ENCODE peak calls at places on chromosomes 12 and 14, in nine cellular contexts. A, V, G, Z, J, H, R, K and O are unnamed samples.

GRCh38 chr12:6697584-6698351 is 2.8 kb downstream of the PIANP start:
- DNase-seq in A (peak; percentile 74), V (peak; percentile 71), G (no peak), Z (peak; percentile 45), J (peak; percentile 42), H (peak; percentile 34), R (peak; percentile 57), K (no peak), O (peak; percentile 82)

GRCh38 chr14:74763803-74764531 is 851 bp downstream of the YLPM1 start:
- DNase-seq in A (no peak), V (peak; percentile 22), G (no peak), Z (no peak), J (no peak), H (peak; percentile 18), R (peak; percentile 38), K (no peak), O (peak; percentile 58)

GRCh38 chr12:89756638-89757321 is 48.1 kb upstream of the ATP2B1 start:
- DNase-seq in A (no peak), V (peak; percentile 100), G (no peak), Z (peak; percentile 97), J (no peak), H (no peak), R (peak; percentile 91), K (no peak), O (peak; percentile 99)

GRCh38 chr14:46661728-46662127 is 10.1 kb upstream of the RPL10L start:
- DNase-seq in A (no peak), V (no peak), G (no peak), Z (no peak), J (no peak), H (no peak), R (no peak), K (no peak), O (peak; percentile 7)

GRCh38 chr12:131087302-131087818 is 133.7 kb downstream of the ADGRD1 start:
- DNase-seq in A (no peak), V (no peak), G (no peak), Z (no peak), J (peak; percentile 19), H (no peak), R (no peak), K (peak; percentile 33), O (no peak)

GRCh38 chr12:70787612-70788011 is 132.9 kb downstream of the PTPRR start:
- DNase-seq in A (peak; percentile 48), V (no peak), G (no peak), Z (no peak), J (no peak), H (no peak), R (no peak), K (no peak), O (no peak)

GRCh38 chr12:93032748-93033147 is 103.7 kb upstream of the EEA1 start:
- DNase-seq in A (no peak), V (no peak), G (no peak), Z (no peak), J (no peak), H (no peak), R (no peak), K (no peak), O (peak; percentile 28)

GRCh38 chr12:67802723-67803122 is 154.2 kb downstream of the DYRK2 start:
- DNase-seq in A (no peak), V (no peak), G (no peak), Z (no peak), J (no peak), H (no peak), R (no peak), K (no peak), O (no peak)

GRCh38 chr14:105532735-105533141 is 6.4 kb downstream of the TMEM121 start:
- DNase-seq in A (no peak), V (peak; percentile 22), G (no peak), Z (no peak), J (no peak), H (no peak), R (no peak), K (peak; percentile 61), O (peak; percentile 53)

GRCh38 chr14:42269234-42269633 is 662.6 kb downstream of the LRFN5 start:
- DNase-seq in A (no peak), V (no peak), G (no peak), Z (no peak), J (no peak), H (no peak), R (no peak), K (no peak), O (no peak)

GRCh38 chr12:56953314-56953713 is 4.1 kb downstream of the RDH16 start:
- DNase-seq in A (no peak), V (no peak), G (no peak), Z (no peak), J (no peak), H (no peak), R (no peak), K (no peak), O (no peak)

GRCh38 chr12:127191124-127191523 is 1075.8 kb upstream of the TMEM132C start:
- DNase-seq in A (no peak), V (peak; percentile 93), G (no peak), Z (peak; percentile 44), J (no peak), H (no peak), R (peak; percentile 40), K (no peak), O (peak; percentile 80)

GRCh38 chr14:101595887-101596721 is 34.8 kb downstream of the DIO3 start:
- DNase-seq in A (no peak), V (no peak), G (no peak), Z (no peak), J (peak; percentile 24), H (peak; percentile 37), R (no peak), K (peak; percentile 51), O (no peak)